ENCODE peak calls at places on chromosomes 11 and 22, in five cellular contexts. D is RPMI7951; A is GM23248; P is T47D; G is CD4-positive, alpha-beta T cell. C is an unnamed sample.

GRCh38 chr11:43197357-43197756 is 114.4 kb upstream of the API5 start:
- DNase-seq in D (no peak), A (no peak), P (peak), G (no peak), C (no peak)

GRCh38 chr22:23268139-23268712 is 87.9 kb downstream of the BCR start:
- DNase-seq in D (no peak), A (no peak), P (no peak), G (no peak), C (no peak)

GRCh38 chr11:70473873-70474690 is 75.8 kb downstream of the CTTN start:
- DNase-seq in D (no peak), A (no peak), P (no peak), G (no peak), C (no peak)

GRCh38 chr11:100930185-100930778 is 199.3 kb downstream of the PGR start:
- DNase-seq in D (peak), A (peak), P (peak), G (no peak), C (no peak)

GRCh38 chr11:80327971-80328614 is 887.3 kb upstream of the TENM4 start:
- DNase-seq in D (no peak), A (no peak), P (no peak), G (no peak), C (no peak)

GRCh38 chr11:60197442-60197841 is 14.6 kb upstream of the MS4A6A start:
- DNase-seq in D (no peak), A (no peak), P (no peak), G (no peak), C (no peak)

GRCh38 chr11:61626580-61627380 is 45.9 kb upstream of the SYT7 start:
- DNase-seq in D (peak), A (no peak), P (peak), G (no peak), C (no peak)

GRCh38 chr11:104654414-104654813 is 243.8 kb downstream of the CASP12 start:
- DNase-seq in D (no peak), A (no peak), P (no peak), G (no peak), C (no peak)

GRCh38 chr11:67117667-67118058 is 1.4 kb upstream of the KDM2A start:
- DNase-seq in D (peak), A (peak), P (peak), G (peak), C (no peak)

GRCh38 chr11:59573216-59573615 is 42.4 kb downstream of the OSBP start:
- DNase-seq in D (peak), A (peak), P (no peak), G (no peak), C (no peak)

GRCh38 chr22:47279337-47279736 is 516.9 kb downstream of the TBC1D22A start:
- DNase-seq in D (no peak), A (no peak), P (no peak), G (no peak), C (no peak)

GRCh38 chr11:116641561-116642045 is 131.2 kb downstream of the BUD13 start:
- DNase-seq in D (no peak), A (peak), P (peak), G (no peak), C (no peak)

GRCh38 chr22:49353185-49353584 is 474.5 kb downstream of the BRD1 start:
- DNase-seq in D (no peak), A (no peak), P (no peak), G (no peak), C (no peak)

GRCh38 chr22:17269607-17270261 is 50.5 kb upstream of the ADA2 start:
- DNase-seq in D (no peak), A (no peak), P (no peak), G (no peak), C (no peak)

GRCh38 chr11:85665756-85666155 is 827 bp upstream of the CREBZF start:
- DNase-seq in D (peak), A (no peak), P (no peak), G (no peak), C (no peak)

GRCh38 chr11:66848671-66849500 is 5.6 kb downstream of the RCE1 start:
- DNase-seq in D (no peak), A (no peak), P (no peak), G (no peak), C (no peak)

GRCh38 chr11:132898021-132898420 is 634.3 kb downstream of the OPCML start:
- DNase-seq in D (peak), A (no peak), P (no peak), G (no peak), C (no peak)

GRCh38 chr11:3074912-3075589 is 17.8 kb upstream of the CARS1 start:
- DNase-seq in D (no peak), A (no peak), P (no peak), G (no peak), C (no peak)

GRCh38 chr11:70483940-70484339 is 85.6 kb downstream of the CTTN start:
- DNase-seq in D (no peak), A (no peak), P (no peak), G (no peak), C (no peak)

GRCh38 chr22:25170426-25170980 is 29.2 kb upstream of the CRYBB3 start:
- DNase-seq in D (no peak), A (no peak), P (no peak), G (no peak), C (no peak)

GRCh38 chr22:35443790-35444684 is 44.1 kb downstream of the MCM5 start:
- DNase-seq in D (no peak), A (no peak), P (no peak), G (no peak), C (no peak)

GRCh38 chr22:50530280-50530856 is 556 bp upstream of the TYMP start:
- DNase-seq in D (peak), A (peak), P (peak), G (no peak), C (no peak)

GRCh38 chr22:43162412-43163150 is 11.2 kb downstream of the TSPO start:
- DNase-seq in D (no peak), A (no peak), P (no peak), G (no peak), C (no peak)

GRCh38 chr11:85438328-85438727 is 188.8 kb downstream of the DLG2 start:
- DNase-seq in D (no peak), A (no peak), P (no peak), G (no peak), C (no peak)

GRCh38 chr11:45146072-45147016 is at the start of gene PRDM11:
- DNase-seq in D (peak), A (peak), P (peak), G (peak), C (no peak)

GRCh38 chr22:22721681-22722309 is 77.4 kb downstream of the GGTLC2 start:
- DNase-seq in D (peak), A (peak), P (no peak), G (no peak), C (no peak)

C was measured in SIG-M5.